ENCODE peak calls at places on chromosomes 13 and 19, in six cellular contexts. A is tibial nerve, J is heart left ventricle, E is ovary, Z is stomach, S is uterus. W is an unnamed sample.

GRCh38 chr13:113184568-113185440 is 23.7 kb downstream of the PCID2 start:
- DNase-seq in A (no peak), J (no peak), E (no peak), Z (no peak), S (no peak), W (no peak)

GRCh38 chr19:3605770-3606169 is 905 bp downstream of the TBXA2R start:
- DNase-seq in A (no peak), J (no peak), E (no peak), Z (no peak), S (no peak), W (no peak)

GRCh38 chr13:62357887-62358645 is 942.4 kb upstream of the PCDH20 start:
- DNase-seq in A (no peak), J (no peak), E (no peak), Z (no peak), S (no peak), W (no peak)

GRCh38 chr19:28567834-28568233 is 645.1 kb downstream of the UQCRFS1 start:
- DNase-seq in A (no peak), J (no peak), E (no peak), Z (no peak), S (no peak), W (no peak)

GRCh38 chr19:13154911-13155471 is 4.8 kb downstream of the IER2 start:
- DNase-seq in A (peak), J (peak), E (peak), Z (peak), S (peak), W (peak)

GRCh38 chr19:4844348-4845179 is 13.1 kb upstream of the TICAM1 start:
- DNase-seq in A (no peak), J (peak), E (peak), Z (no peak), S (peak), W (no peak)

GRCh38 chr19:2507109-2507508 is 31.2 kb downstream of the GADD45B start:
- DNase-seq in A (no peak), J (no peak), E (no peak), Z (peak), S (no peak), W (peak)

GRCh38 chr19:38433268-38433733 is at the start of gene RYR1:
- DNase-seq in A (no peak), J (peak), E (no peak), Z (peak), S (no peak), W (peak)

GRCh38 chr13:82062772-82063171 is 1721.8 kb upstream of the SPRY2 start:
- DNase-seq in A (no peak), J (no peak), E (no peak), Z (no peak), S (no peak), W (no peak)

GRCh38 chr13:100301418-100301817 is 212.5 kb downstream of the PCCA start:
- DNase-seq in A (no peak), J (no peak), E (no peak), Z (no peak), S (no peak), W (no peak)

GRCh38 chr13:110342474-110342873 is 35.4 kb downstream of the COL4A2 start:
- DNase-seq in A (no peak), J (no peak), E (no peak), Z (no peak), S (peak), W (no peak)

DNA sequence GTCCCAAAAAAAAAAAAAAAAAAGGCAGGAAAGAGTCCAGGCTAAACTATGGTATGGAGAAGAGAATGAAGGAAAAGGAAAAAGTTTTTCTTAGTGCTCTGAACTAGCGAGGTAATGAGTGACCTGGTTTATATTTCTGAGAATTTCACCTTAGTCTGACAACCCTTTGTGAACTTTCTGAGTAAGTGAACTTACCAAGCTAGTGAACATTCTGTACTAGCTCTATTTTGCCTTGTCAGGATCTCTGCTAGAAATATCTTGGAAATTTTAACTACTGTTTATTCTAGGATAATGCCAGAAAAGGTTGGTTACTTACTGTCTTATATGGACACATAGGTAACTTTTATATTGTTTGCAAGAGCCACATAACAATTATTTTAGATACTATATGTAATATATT is 4.4 kb downstream of the TRIM13 start:
- DNase-seq in A (no peak), J (no peak), E (no peak), Z (no peak), S (no peak), W (no peak)
- H3K27ac ChIP-seq in A (no peak), J (no peak), E (no peak), Z (peak), S (no peak), W (no peak)

GRCh38 chr13:51341804-51342203 is 2.3 kb downstream of the SERPINE3 start:
- DNase-seq in A (no peak), J (no peak), E (no peak), Z (no peak), S (no peak), W (no peak)

GRCh38 chr13:51339354-51339753 is at the start of gene SERPINE3:
- DNase-seq in A (no peak), J (no peak), E (no peak), Z (no peak), S (no peak), W (no peak)

GRCh38 chr13:51341232-51341631 is 1.7 kb downstream of the SERPINE3 start:
- DNase-seq in A (no peak), J (no peak), E (no peak), Z (no peak), S (no peak), W (no peak)

GRCh38 chr13:51342706-51343105 is 3.2 kb downstream of the SERPINE3 start:
- DNase-seq in A (no peak), J (no peak), E (no peak), Z (no peak), S (no peak), W (no peak)

DNA sequence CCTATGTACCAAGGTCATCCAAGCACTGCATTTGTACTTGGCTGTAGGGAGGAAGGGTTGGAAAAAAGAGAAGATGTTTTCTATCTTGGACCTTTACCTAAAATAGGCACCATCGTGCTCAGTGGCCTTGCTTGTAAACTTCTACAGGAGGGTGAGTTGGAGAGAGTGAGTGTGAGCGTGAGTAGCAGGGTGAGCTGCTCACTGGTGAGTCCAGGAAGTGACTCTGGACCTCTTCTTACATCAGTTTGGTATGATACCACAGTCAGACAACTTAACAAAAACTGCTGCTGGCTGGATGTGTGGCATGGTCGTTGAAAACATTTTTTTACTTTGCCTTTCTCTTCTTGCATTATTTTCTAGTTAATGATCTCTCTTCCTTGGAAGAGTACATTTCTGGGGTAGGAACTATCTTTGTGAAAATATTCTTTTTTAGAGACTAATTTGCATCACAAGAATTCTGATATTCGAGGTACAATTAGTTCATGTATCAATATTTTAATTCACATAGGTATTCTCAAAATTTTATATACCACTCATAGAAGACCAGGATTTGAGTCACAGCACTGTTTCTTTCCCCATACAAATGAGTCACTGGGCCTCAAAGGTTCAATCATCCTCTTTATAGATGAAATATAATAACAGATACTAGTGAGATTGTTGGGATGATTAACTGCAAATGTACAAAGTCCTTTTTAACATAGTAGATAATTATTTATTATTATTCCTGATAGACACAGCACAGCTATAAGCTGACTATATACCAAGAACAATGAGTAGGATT is 651 bp downstream of the SERPINE3 start:
- DNase-seq in A (no peak), J (no peak), E (no peak), Z (no peak), S (no peak), W (no peak)
- TF ChIP-seq POLR2A in A (no peak), J (no peak), E (no peak), Z (no peak), S (no peak), W (no peak)

DNA sequence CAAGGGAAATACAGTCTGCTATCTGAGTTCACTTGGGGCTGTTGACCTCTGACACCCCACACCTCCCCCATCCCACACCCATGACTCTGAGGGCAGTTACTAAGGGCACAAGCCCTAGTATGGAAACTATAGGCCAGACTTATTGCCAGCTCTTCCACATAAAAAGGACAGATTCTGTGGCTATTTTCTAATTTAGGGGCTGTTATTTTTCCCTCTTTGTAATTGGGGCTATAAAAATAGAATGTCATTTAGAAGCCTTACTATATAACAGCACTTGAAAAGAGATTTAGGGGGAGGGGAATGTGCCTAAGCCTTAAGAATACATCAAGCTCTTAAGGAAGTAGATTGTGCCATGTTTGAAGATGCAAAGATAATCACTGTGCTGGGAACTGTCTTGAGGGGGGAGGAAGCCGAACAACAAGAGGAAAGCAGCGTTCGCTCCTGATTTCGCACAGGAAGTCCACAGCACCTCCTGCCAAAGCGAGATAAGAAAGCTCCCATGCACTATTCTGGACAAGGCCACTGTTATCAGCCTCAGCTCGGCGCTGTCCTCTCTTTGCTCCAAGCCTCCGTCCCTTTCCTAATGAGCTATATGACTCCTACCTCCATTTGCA is 86.6 kb downstream of the FLT1 start:
- DNase-seq in A (no peak), J (peak), E (peak), Z (no peak), S (peak), W (peak)
- H3K27ac ChIP-seq in A (no peak), J (peak), E (no peak), Z (no peak), S (no peak), W (no peak)

GRCh38 chr19:48969276-48970138 is 4.4 kb downstream of the FTL start:
- DNase-seq in A (no peak), J (no peak), E (peak), Z (no peak), S (no peak), W (no peak)

GRCh38 chr19:48968813-48969218 is 3.7 kb downstream of the FTL start:
- DNase-seq in A (no peak), J (no peak), E (no peak), Z (no peak), S (no peak), W (peak)

GRCh38 chr19:48970923-48971395 is 5.8 kb downstream of the FTL start:
- DNase-seq in A (peak), J (peak), E (peak), Z (peak), S (peak), W (peak)

GRCh38 chr19:48968179-48968661 is 3.1 kb downstream of the FTL start:
- DNase-seq in A (no peak), J (no peak), E (no peak), Z (no peak), S (no peak), W (no peak)

DNA sequence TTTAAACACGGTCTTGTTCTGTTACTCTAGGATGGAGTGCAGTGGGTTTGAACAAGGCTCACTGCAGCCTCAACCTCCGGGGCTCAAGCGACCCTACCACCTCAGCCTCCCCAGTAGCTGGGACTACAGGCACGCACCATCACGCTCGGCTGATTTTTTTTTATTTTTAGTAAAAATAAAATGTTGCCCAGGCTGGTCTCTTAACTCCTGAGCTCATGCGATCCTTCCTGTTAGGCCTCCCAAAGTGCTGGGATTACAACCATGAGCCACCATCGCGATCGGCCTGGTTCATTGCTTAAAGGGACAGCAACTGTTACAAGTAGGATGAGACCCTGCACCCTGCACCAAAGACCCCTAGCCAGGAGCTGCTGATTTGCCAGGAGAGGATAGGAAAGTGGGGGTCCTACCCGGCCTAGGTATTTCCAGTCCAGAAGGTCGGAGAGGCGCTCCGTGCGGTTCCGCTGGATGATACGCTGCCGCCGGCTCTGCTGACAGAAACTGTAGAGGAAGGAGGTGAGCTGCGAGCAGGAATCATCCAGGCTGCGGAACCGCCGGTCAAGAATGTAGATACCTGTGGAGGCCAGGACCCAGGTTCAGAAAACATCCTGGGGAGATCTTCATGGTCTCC is 5.1 kb downstream of the FTL start:
- DNase-seq in A (no peak), J (no peak), E (no peak), Z (no peak), S (no peak), W (peak)
- TF ChIP-seq POLR2A in A (no peak), J (no peak), E (no peak), Z (no peak), S (no peak), W (no peak)

DNA sequence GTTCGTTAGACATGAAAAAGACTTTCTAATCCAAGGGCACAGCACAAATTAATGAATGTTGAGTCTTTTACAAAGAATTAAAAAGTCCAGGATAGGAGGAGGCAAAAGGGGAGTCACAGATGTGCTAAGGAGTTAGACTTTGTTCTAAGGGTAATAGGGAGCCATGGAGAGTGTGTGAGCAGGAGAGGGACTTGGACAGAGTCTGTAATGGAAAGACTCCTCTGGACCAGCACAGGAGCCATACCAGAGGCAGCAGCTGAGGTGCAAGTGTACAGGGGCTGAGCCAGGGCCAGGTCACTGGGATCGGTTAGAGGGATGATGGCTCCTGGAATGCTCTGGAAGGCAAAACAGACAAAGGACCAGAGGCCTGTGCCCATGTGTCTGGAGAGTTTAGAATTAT is 10.5 kb downstream of the GTPBP3 start:
- DNase-seq in A (no peak), J (no peak), E (no peak), Z (no peak), S (no peak), W (no peak)
- H3K27ac ChIP-seq in A (peak), J (peak), E (no peak), Z (peak), S (peak), W (no peak)

DNA sequence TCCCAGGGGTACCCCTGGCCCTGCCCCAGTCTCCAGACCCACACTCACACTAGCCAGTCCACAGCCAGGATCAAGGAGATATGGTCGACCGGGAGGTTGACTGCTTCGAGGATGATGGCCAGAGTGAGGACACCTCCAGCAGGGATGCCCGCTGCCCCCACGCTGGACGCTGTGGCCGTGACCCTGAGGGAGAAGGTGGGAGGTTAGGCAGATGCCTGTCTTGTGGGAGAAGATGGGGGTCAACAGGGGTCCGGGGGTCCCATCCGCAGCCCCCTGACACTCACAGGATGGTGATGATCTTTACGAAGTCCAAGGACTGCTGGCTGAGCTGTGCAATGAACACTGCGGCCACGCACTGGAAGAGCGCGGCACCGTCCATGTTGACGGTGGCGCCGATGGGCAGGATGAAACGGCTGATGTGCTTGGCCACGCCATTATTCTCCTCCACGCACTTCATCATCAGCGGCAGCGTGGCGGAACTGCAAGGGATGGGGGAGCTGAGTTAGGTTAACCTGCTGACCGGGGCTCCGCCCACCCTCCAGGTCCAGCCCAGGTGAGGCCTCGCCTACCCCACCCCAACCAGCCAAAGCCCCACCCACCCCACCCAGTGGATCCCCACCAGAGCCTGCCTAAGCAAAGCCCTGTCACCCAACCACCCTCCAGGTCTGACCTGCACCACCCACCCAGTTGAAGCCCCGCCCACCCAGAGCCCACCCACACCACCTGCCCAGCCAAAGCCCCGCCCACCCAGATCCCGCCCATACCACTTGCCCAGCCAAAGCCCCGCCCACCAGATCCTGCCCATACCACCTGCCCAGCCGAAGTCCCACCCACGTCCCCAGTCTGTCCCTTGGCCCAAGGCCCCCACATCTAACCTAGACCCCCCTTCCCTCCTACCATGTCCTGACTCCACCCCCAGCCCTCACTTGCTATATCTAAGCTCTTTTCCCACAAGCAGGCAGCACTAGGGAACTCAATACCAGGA is 11.2 kb downstream of the SLC1A5 start:
- DNase-seq in A (no peak), J (no peak), E (no peak), Z (no peak), S (no peak), W (no peak)
- TF ChIP-seq POLR2A in A (no peak), J (no peak), E (no peak), Z (no peak), S (no peak), W (no peak)

DNA sequence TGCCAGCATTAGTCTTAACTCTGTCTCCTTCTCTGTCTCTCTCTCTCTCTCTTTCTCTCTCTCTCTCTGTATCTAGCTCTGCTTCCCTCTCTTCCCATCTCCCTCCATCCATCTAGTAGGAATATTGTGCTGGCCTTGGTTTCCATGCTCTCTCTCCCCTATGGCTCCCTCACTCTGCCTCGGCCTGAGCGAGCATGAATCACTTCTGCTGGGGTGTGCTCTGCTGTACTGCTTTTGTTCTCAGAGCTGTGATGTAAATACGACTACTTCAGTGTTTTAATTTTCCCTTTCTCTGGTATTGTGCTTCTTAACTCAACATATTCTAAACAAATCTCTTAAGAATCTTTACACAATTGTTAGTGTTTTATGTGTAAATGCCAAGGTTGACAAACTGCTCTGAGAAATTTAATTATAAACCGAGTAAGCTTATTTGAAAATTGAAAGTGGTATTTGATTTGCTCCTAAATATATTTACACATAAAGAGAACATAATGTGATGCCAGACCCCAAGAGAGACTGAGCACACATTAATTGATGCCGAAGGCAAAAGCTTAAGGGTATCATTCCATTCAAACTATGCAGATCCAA is 211.5 kb upstream of the KL start:
- DNase-seq in A (no peak), J (no peak), E (no peak), Z (no peak), S (no peak), W (no peak)
- H3K27ac ChIP-seq in A (no peak), J (no peak), E (no peak), Z (no peak), S (no peak), W (no peak)

GRCh38 chr19:461664-462551 is 1.1 kb upstream of the SHC2 start:
- DNase-seq in A (no peak), J (peak), E (peak), Z (peak), S (peak), W (peak)

GRCh38 chr19:463483-464130 is 2.8 kb upstream of the SHC2 start:
- DNase-seq in A (no peak), J (no peak), E (no peak), Z (no peak), S (no peak), W (no peak)

GRCh38 chr19:458091-459042 is 2.5 kb downstream of the SHC2 start:
- DNase-seq in A (no peak), J (no peak), E (no peak), Z (no peak), S (no peak), W (no peak)

GRCh38 chr19:459724-460511 is 915 bp downstream of the SHC2 start:
- DNase-seq in A (peak), J (peak), E (peak), Z (peak), S (peak), W (peak)

GRCh38 chr19:460877-461609 is at the start of gene SHC2:
- DNase-seq in A (no peak), J (peak), E (peak), Z (peak), S (peak), W (no peak)
- TF ChIP-seq POLR2A in A (no peak), J (no peak), E (no peak), Z (no peak), S (peak), W (peak)

GRCh38 chr19:34300962-34301361 is 46.6 kb downstream of the GARRE1 start:
- DNase-seq in A (no peak), J (no peak), E (no peak), Z (no peak), S (no peak), W (no peak)
- H3K27ac ChIP-seq in A (no peak), J (no peak), E (no peak), Z (no peak), S (no peak), W (no peak)

GRCh38 chr19:7971553-7972520 is 28.4 kb upstream of the TIMM44 start:
- DNase-seq in A (no peak), J (no peak), E (no peak), Z (no peak), S (no peak), W (no peak)
- TF ChIP-seq POLR2A in A (no peak), J (no peak), E (no peak), Z (no peak), S (no peak), W (no peak)

W was measured in right lobe of liver.